ENCODE peak calls at places on chromosomes 3 and 15, in nine cellular contexts. One of them, this sample, is unnamed.

GRCh38 chr3:119239421-119239820 is 1.3 kb downstream of the B4GALT4 start:
- DNase-seq in B cell: no peak
- DNase-seq in endodermal cell: no peak
- DNase-seq in endothelial cell: no peak
- DNase-seq in NCI-H526: no peak
- DNase-seq in T-cell: no peak
- DNase-seq in tibial nerve: no peak
- DNase-seq in stimulated activated CD4-positive, alpha-beta T cell treated with anti-CD3 and anti-CD28 coated beads, Interleukin-2, amount 100 ng/mL, for 48 hours: no peak
- DNase-seq in T-helper 1 cell: no peak
- DNase-seq in this sample: no peak

GRCh38 chr3:71684046-71684730 is 41.0 kb downstream of the EIF4E3 start:
- DNase-seq in NCI-H526: no peak
- DNase-seq in tibial nerve: no peak
- DNase-seq in stimulated activated CD4-positive, alpha-beta T cell treated with anti-CD3 and anti-CD28 coated beads, Interleukin-2, amount 100 ng/mL, for 48 hours: no peak
- DNase-seq in endothelial cell: no peak
- DNase-seq in endodermal cell: no peak
- DNase-seq in B cell: no peak
- DNase-seq in T-cell: no peak
- DNase-seq in T-helper 1 cell: no peak
- DNase-seq in this sample: no peak

GRCh38 chr3:39911465-39912309 is 102.3 kb downstream of the MYRIP start:
- DNase-seq in stimulated activated CD4-positive, alpha-beta T cell treated with anti-CD3 and anti-CD28 coated beads, Interleukin-2, amount 100 ng/mL, for 48 hours: no peak
- DNase-seq in B cell: no peak
- DNase-seq in tibial nerve: no peak
- DNase-seq in endothelial cell: peak; percentile 9
- DNase-seq in T-helper 1 cell: no peak
- DNase-seq in endodermal cell: peak; percentile 79
- DNase-seq in NCI-H526: no peak
- DNase-seq in T-cell: no peak
- DNase-seq in this sample: no peak

GRCh38 chr3:106617276-106617675 is 748.5 kb upstream of the CBLB start:
- DNase-seq in T-cell: no peak
- DNase-seq in endothelial cell: no peak
- DNase-seq in B cell: no peak
- DNase-seq in tibial nerve: no peak
- DNase-seq in stimulated activated CD4-positive, alpha-beta T cell treated with anti-CD3 and anti-CD28 coated beads, Interleukin-2, amount 100 ng/mL, for 48 hours: no peak
- DNase-seq in endodermal cell: no peak
- DNase-seq in NCI-H526: no peak
- DNase-seq in T-helper 1 cell: no peak
- DNase-seq in this sample: no peak

GRCh38 chr15:74696398-74696729 is 540 bp upstream of the EDC3 start:
- DNase-seq in endothelial cell: no peak
- DNase-seq in T-cell: no peak
- DNase-seq in endodermal cell: no peak
- DNase-seq in T-helper 1 cell: no peak
- DNase-seq in tibial nerve: no peak
- DNase-seq in NCI-H526: no peak
- DNase-seq in stimulated activated CD4-positive, alpha-beta T cell treated with anti-CD3 and anti-CD28 coated beads, Interleukin-2, amount 100 ng/mL, for 48 hours: no peak
- DNase-seq in B cell: no peak
- DNase-seq in this sample: no peak

GRCh38 chr3:32283304-32283703 is 44.8 kb downstream of the CMTM8 start:
- DNase-seq in tibial nerve: no peak
- DNase-seq in T-helper 1 cell: no peak
- DNase-seq in NCI-H526: no peak
- DNase-seq in B cell: peak; percentile 57
- DNase-seq in endodermal cell: peak; percentile 45
- DNase-seq in stimulated activated CD4-positive, alpha-beta T cell treated with anti-CD3 and anti-CD28 coated beads, Interleukin-2, amount 100 ng/mL, for 48 hours: no peak
- DNase-seq in endothelial cell: no peak
- DNase-seq in T-cell: no peak
- DNase-seq in this sample: no peak

GRCh38 chr3:30516238-30516637 is 90.2 kb upstream of the TGFBR2 start:
- DNase-seq in NCI-H526: no peak
- DNase-seq in stimulated activated CD4-positive, alpha-beta T cell treated with anti-CD3 and anti-CD28 coated beads, Interleukin-2, amount 100 ng/mL, for 48 hours: no peak
- DNase-seq in tibial nerve: no peak
- DNase-seq in T-helper 1 cell: no peak
- DNase-seq in endothelial cell: no peak
- DNase-seq in B cell: no peak
- DNase-seq in endodermal cell: no peak
- DNase-seq in T-cell: no peak
- DNase-seq in this sample: no peak

GRCh38 chr3:113783980-113784379 is 37.1 kb downstream of the ATP6V1A start:
- DNase-seq in T-cell: no peak
- DNase-seq in B cell: peak; percentile 3
- DNase-seq in endothelial cell: peak; percentile 12
- DNase-seq in endodermal cell: no peak
- DNase-seq in tibial nerve: no peak
- DNase-seq in NCI-H526: no peak
- DNase-seq in stimulated activated CD4-positive, alpha-beta T cell treated with anti-CD3 and anti-CD28 coated beads, Interleukin-2, amount 100 ng/mL, for 48 hours: no peak
- DNase-seq in T-helper 1 cell: no peak
- DNase-seq in this sample: no peak

GRCh38 chr3:163811996-163812395 is 1266.3 kb downstream of the SI start:
- DNase-seq in endothelial cell: no peak
- DNase-seq in T-cell: no peak
- DNase-seq in endodermal cell: no peak
- DNase-seq in T-helper 1 cell: no peak
- DNase-seq in stimulated activated CD4-positive, alpha-beta T cell treated with anti-CD3 and anti-CD28 coated beads, Interleukin-2, amount 100 ng/mL, for 48 hours: no peak
- DNase-seq in tibial nerve: no peak
- DNase-seq in B cell: no peak
- DNase-seq in NCI-H526: no peak
- DNase-seq in this sample: no peak